ENCODE peak calls at places on chromosome 4, in nine cellular contexts. F is Peyer's patch, J is stomach, L is GM12878, W is suprapubic skin, M is HCT116, U is adrenal gland, Z is H1, Q is ovary. P is an unnamed sample.

GRCh38 chr4:123741906-123742305 is 345.3 kb downstream of the SPRY1 start:
- DNase-seq in J (no peak), U (no peak), Z (no peak), M (no peak), W (no peak), F (no peak), Q (no peak), L (no peak), P (no peak)

GRCh38 chr4:118033148-118034060 is 882 bp upstream of the NDST3 start:
- DNase-seq in J (peak; percentile 66), Z (peak; percentile 78), Q (no peak), F (no peak), M (peak; percentile 40), W (no peak), L (no peak), U (no peak), P (peak; percentile 74)

GRCh38 chr4:140252742-140253555 is 99.0 kb upstream of the MAML3 start:
- DNase-seq in U (peak; percentile 79), W (peak; percentile 74), Z (peak; percentile 87), F (peak; percentile 80), M (peak; percentile 43), J (peak; percentile 74), Q (peak; percentile 85), L (no peak), P (peak; percentile 85)

GRCh38 chr4:183989471-183989870 is 84.4 kb downstream of the STOX2 start:
- DNase-seq in L (no peak), M (no peak), J (no peak), W (no peak), U (no peak), F (no peak), Q (no peak), Z (no peak), P (no peak)

GRCh38 chr4:141314627-141315026 is 93.9 kb downstream of the ZNF330 start:
- DNase-seq in F (no peak), L (no peak), M (no peak), Q (no peak), Z (no peak), U (no peak), W (no peak), J (no peak), P (no peak)

GRCh38 chr4:181258569-181258968 is 984.6 kb upstream of the TENM3 start:
- DNase-seq in M (no peak), F (no peak), Q (no peak), L (no peak), U (no peak), Z (no peak), J (no peak), W (no peak), P (no peak)

GRCh38 chr4:158869001-158869400 is 100.2 kb downstream of the FNIP2 start:
- DNase-seq in F (no peak), J (no peak), L (no peak), Q (no peak), W (no peak), Z (no peak), U (no peak), M (no peak), P (no peak)

GRCh38 chr4:148857234-148857972 is 415.2 kb upstream of the NR3C2 start:
- DNase-seq in L (no peak), U (no peak), W (no peak), F (no peak), M (no peak), Q (no peak), J (no peak), Z (no peak), P (no peak)

GRCh38 chr4:142356118-142356759 is 489.9 kb downstream of the INPP4B start:
- DNase-seq in M (no peak), F (no peak), U (no peak), J (no peak), L (no peak), Q (no peak), W (no peak), Z (no peak), P (no peak)

GRCh38 chr4:71564775-71565174 is 219.1 kb downstream of the GC start:
- DNase-seq in J (no peak), U (no peak), L (no peak), W (no peak), F (no peak), Z (no peak), Q (no peak), M (no peak), P (no peak)

DNA sequence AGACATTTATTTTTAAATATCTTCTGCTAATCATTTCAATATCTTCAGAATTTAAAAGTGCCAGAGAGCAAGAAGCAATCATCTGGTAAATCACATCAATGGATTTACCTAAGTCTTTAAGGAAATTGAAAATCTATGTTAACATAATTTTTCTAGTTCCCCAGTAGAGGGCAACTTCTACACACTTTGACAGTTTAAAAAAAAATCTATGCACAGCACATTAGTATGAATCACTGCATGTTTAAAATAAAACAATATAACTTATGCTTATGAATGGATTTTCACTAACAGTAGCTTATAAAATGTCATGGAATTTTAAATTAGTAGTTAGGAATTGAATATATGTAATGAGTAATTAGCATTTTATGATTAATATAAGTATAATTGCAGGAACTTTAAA is 126.5 kb downstream of the REELD1 start:
- DNase-seq in Q (no peak), J (no peak), F (no peak), U (no peak), Z (no peak), M (no peak), L (no peak), W (no peak), P (no peak)
- TF ChIP-seq CTCF in Q (no peak), J (no peak), F (no peak), U (peak; percentile 28), Z (no peak), M (peak; percentile 59), L (peak; percentile 49), W (no peak), P (peak; percentile 34)

DNA sequence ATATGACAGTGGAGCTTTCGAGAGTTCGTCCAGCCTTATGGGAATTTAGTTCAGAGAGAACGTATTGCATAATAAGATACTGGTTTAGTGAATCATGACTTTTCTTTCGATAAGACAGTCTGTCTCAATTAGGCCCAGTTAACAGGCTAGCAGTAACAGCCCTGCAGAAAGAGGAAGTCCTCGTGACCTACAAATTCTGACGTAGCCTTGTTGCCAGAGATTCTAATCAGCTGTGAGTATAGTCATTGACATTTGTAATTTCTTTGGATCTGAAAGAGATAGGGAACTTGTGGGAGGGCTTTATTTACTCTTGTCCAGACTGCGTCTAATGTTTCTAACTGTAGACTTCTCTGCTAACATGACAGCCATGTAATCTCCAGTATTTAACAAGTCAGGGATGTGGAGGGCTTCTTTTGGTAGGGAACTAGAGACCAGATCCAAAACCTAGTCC is 15.8 kb downstream of the ART3 start:
- DNase-seq in W (no peak), M (no peak), J (no peak), Q (no peak), Z (no peak), L (no peak), F (peak; percentile 59), U (peak; percentile 74), P (peak; percentile 37)
- TF ChIP-seq POLR2A in W (no peak), M (no peak), J (no peak), Q (no peak), Z (no peak), L (no peak), F (no peak), U (peak; percentile 33), P (no peak)

GRCh38 chr4:187235456-187236170 is 512.0 kb upstream of the FAT1 start:
- DNase-seq in Q (no peak), M (no peak), U (peak; percentile 20), Z (no peak), F (no peak), L (no peak), J (no peak), W (no peak), P (no peak)
- H3K27ac ChIP-seq in Q (no peak overlapping the region), M (no peak overlapping the region), U (no peak overlapping the region), Z (no peak overlapping the region), F (no peak overlapping the region), L (no peak overlapping the region), J (no peak overlapping the region), W (no peak overlapping the region), P (no peak overlapping the region)

GRCh38 chr4:61532324-61532723 is 332.2 kb downstream of the ADGRL3 start:
- DNase-seq in L (no peak), W (no peak), F (no peak), Q (no peak), J (no peak), M (no peak), Z (no peak), U (no peak), P (no peak)
- TF ChIP-seq CTCF in L (no peak), W (no peak), F (no peak), Q (no peak), J (no peak), M (no peak), Z (no peak), U (no peak), P (no peak)

DNA sequence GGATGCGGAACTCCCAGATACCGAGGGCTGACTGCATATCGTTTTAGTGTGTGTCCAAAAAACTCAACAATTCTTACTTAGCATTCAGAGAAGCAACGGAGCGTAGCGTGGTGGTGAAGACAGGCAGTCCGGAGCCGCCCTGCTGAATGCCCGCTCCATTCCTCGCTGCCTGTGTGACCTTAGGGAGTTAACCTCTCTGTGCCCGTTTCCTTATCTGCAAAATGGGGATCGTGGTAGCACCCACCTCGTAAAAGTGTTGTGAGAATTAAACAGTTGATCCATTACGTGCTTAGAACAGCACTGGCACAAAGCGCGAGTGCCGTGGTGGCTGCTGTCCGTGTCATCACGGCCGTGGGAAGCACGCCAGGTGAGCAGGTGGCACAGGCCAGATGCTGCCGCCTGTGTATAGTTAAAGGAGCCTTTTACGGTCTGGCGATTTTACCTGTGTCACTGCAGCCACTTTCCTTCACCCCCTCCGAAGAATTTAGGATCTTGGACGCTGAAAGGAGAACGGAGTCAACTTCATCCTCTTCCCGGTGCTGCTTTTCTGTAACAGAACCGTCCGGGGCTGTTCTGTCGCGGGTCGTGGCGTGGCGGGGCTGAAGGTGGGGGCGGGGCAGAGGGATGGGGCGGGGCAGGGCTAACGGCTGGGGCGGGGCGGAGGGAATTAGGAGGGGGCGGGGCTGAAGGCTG is 884 bp downstream of the CCDC110 start:
- DNase-seq in L (no peak), M (peak; percentile 19), U (peak; percentile 76), F (peak; percentile 84), W (peak; percentile 88), J (peak; percentile 76), Z (peak; percentile 71), Q (peak; percentile 86), P (peak; percentile 61)
- TF ChIP-seq POLR2A in L (no peak), M (no peak), U (no peak), F (no peak), W (no peak), J (no peak), Z (no peak), Q (no peak), P (no peak)

DNA sequence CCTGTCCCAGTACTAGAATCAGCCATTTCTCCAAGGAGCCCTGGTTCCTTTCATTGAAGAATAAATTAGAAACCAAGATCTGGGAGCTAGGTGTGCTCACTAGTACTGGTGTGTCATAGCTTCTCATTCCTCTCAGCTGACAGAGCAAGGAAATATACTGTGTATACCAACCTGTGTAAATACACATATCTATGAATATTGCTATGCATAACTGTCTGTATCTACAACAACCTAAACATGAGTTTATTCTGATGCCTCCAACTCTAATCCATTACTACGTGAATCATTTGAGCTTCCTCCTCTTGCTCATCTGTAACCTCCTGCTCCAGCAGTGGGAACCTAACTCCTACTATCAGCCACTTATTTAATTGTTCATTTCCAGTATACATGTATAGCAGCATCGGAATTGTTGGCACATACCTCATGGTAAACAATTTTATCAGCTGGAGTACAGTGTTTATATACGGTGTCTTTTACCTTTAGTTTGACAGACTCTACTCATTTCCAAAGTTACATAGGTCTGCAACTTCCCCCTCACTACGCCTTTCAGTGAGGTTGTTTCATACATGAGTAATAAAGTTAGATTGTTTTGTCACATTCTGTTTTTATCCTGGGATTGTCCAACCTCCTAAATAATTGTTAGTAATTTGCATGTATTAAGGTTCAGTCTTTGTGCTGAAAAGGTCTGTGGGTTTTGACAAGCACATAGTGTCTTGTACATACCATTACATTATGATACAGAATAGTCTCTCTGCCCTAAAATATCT is 7.1 kb upstream of the SCRG1 start:
- DNase-seq in L (no peak), Q (no peak), U (no peak), M (no peak), J (no peak), W (no peak), Z (no peak), F (no peak), P (no peak)
- H3K27ac ChIP-seq in L (no peak overlapping the region), Q (no peak overlapping the region), U (no peak overlapping the region), M (no peak overlapping the region), J (no peak overlapping the region), W (no peak overlapping the region), Z (no peak overlapping the region), F (no peak overlapping the region), P (no peak overlapping the region)